ENCODE peak calls at places on chromosomes 2 and 18, in five cellular contexts. One of them, this sample, is unnamed.
A peak's percentile ranks its signal among the peaks of the same experiment; 100 is the strongest.

GRCh38 chr18:28175047-28175929 is 1.6 kb downstream of the CDH2 start:
- DNase-seq in CD8-positive, alpha-beta T cell: no peak
- DNase-seq in right atrium auricular region: no peak
- DNase-seq in hepatocyte: peak; percentile 82
- DNase-seq in Peyer's patch: no peak
- DNase-seq in this sample: peak; percentile 57

GRCh38 chr2:27842894-27843293 is 47.3 kb downstream of the RBKS start:
- DNase-seq in CD8-positive, alpha-beta T cell: no peak
- DNase-seq in right atrium auricular region: no peak
- DNase-seq in hepatocyte: no peak
- DNase-seq in Peyer's patch: no peak
- DNase-seq in this sample: no peak

GRCh38 chr18:45169610-45170009 is 445.7 kb upstream of the SLC14A2 start:
- DNase-seq in CD8-positive, alpha-beta T cell: no peak
- DNase-seq in right atrium auricular region: peak; percentile 76
- DNase-seq in hepatocyte: peak; percentile 28
- DNase-seq in Peyer's patch: no peak
- DNase-seq in this sample: peak; percentile 92

GRCh38 chr2:72893594-72894319 is 6.5 kb downstream of the SPR start:
- DNase-seq in CD8-positive, alpha-beta T cell: peak; percentile 33
- DNase-seq in right atrium auricular region: no peak
- DNase-seq in hepatocyte: peak; percentile 79
- DNase-seq in Peyer's patch: peak; percentile 62
- DNase-seq in this sample: peak; percentile 60

GRCh38 chr18:14104906-14105748 is 27.1 kb downstream of the ZNF519 start:
- DNase-seq in CD8-positive, alpha-beta T cell: no peak
- DNase-seq in right atrium auricular region: no peak
- DNase-seq in hepatocyte: no peak
- DNase-seq in Peyer's patch: no peak
- DNase-seq in this sample: no peak

GRCh38 chr2:121377676-121378075 is 92.7 kb upstream of the TFCP2L1 start:
- DNase-seq in CD8-positive, alpha-beta T cell: no peak
- DNase-seq in right atrium auricular region: no peak
- DNase-seq in hepatocyte: no peak
- DNase-seq in Peyer's patch: no peak
- DNase-seq in this sample: peak; percentile 43

GRCh38 chr2:37417321-37417720 is 72.9 kb downstream of the QPCT start:
- DNase-seq in CD8-positive, alpha-beta T cell: no peak
- DNase-seq in right atrium auricular region: no peak
- DNase-seq in hepatocyte: peak; percentile 22
- DNase-seq in Peyer's patch: no peak
- DNase-seq in this sample: peak; percentile 71

GRCh38 chr2:60485055-60485454 is 68.4 kb downstream of the BCL11A start:
- DNase-seq in CD8-positive, alpha-beta T cell: no peak
- DNase-seq in right atrium auricular region: no peak
- DNase-seq in hepatocyte: no peak
- DNase-seq in Peyer's patch: no peak
- DNase-seq in this sample: no peak

GRCh38 chr18:51195602-51196115 is 1.8 kb downstream of the MEX3C start:
- DNase-seq in CD8-positive, alpha-beta T cell: peak; percentile 35
- DNase-seq in right atrium auricular region: no peak
- DNase-seq in hepatocyte: peak; percentile 74
- DNase-seq in Peyer's patch: peak; percentile 72
- DNase-seq in this sample: peak; percentile 28

GRCh38 chr2:12168354-12169059 is 422.1 kb downstream of the LPIN1 start:
- DNase-seq in CD8-positive, alpha-beta T cell: no peak
- DNase-seq in right atrium auricular region: no peak
- DNase-seq in hepatocyte: no peak
- DNase-seq in Peyer's patch: no peak
- DNase-seq in this sample: no peak

GRCh38 chr2:230870544-230871360 is 6.0 kb downstream of the ITM2C start:
- DNase-seq in CD8-positive, alpha-beta T cell: no peak
- DNase-seq in right atrium auricular region: no peak
- DNase-seq in hepatocyte: peak; percentile 75
- DNase-seq in Peyer's patch: peak; percentile 56
- DNase-seq in this sample: peak; percentile 37

GRCh38 chr18:8912348-8913057 is 190.0 kb upstream of the NDUFV2 start:
- DNase-seq in CD8-positive, alpha-beta T cell: no peak
- DNase-seq in right atrium auricular region: no peak
- DNase-seq in hepatocyte: peak; percentile 38
- DNase-seq in Peyer's patch: peak; percentile 68
- DNase-seq in this sample: no peak

GRCh38 chr2:144780983-144781382 is 261.1 kb upstream of the ZEB2 start:
- DNase-seq in CD8-positive, alpha-beta T cell: no peak
- DNase-seq in right atrium auricular region: no peak
- DNase-seq in hepatocyte: no peak
- DNase-seq in Peyer's patch: no peak
- DNase-seq in this sample: no peak
- TF ChIP-seq CTCF in CD8-positive, alpha-beta T cell: no peak
- TF ChIP-seq CTCF in right atrium auricular region: no peak
- TF ChIP-seq CTCF in hepatocyte: no peak
- TF ChIP-seq CTCF in Peyer's patch: no peak
- TF ChIP-seq CTCF in this sample: no peak

GRCh38 chr2:237874585-237875161 is 15.2 kb downstream of the RAMP1 start:
- DNase-seq in CD8-positive, alpha-beta T cell: no peak
- DNase-seq in right atrium auricular region: no peak
- DNase-seq in hepatocyte: peak; percentile 6
- DNase-seq in Peyer's patch: peak; percentile 35
- DNase-seq in this sample: peak; percentile 70

GRCh38 chr2:237876056-237876439 is 16.6 kb downstream of the RAMP1 start:
- DNase-seq in CD8-positive, alpha-beta T cell: no peak
- DNase-seq in right atrium auricular region: no peak
- DNase-seq in hepatocyte: peak; percentile 3
- DNase-seq in Peyer's patch: peak; percentile 41
- DNase-seq in this sample: no peak

GRCh38 chr2:237873961-237874551 is 14.6 kb downstream of the RAMP1 start:
- DNase-seq in CD8-positive, alpha-beta T cell: no peak
- DNase-seq in right atrium auricular region: no peak
- DNase-seq in hepatocyte: peak; percentile 3
- DNase-seq in Peyer's patch: peak; percentile 34
- DNase-seq in this sample: no peak

GRCh38 chr2:237876518-237876917 is 17.1 kb downstream of the RAMP1 start:
- DNase-seq in CD8-positive, alpha-beta T cell: no peak
- DNase-seq in right atrium auricular region: no peak
- DNase-seq in hepatocyte: no peak
- DNase-seq in Peyer's patch: peak; percentile 14
- DNase-seq in this sample: no peak

GRCh38 chr2:237875234-237876055 is 16.0 kb downstream of the RAMP1 start:
- DNase-seq in CD8-positive, alpha-beta T cell: no peak
- DNase-seq in right atrium auricular region: no peak
- DNase-seq in hepatocyte: peak; percentile 3
- DNase-seq in Peyer's patch: peak; percentile 38
- DNase-seq in this sample: no peak
- H3K4me3 ChIP-seq in CD8-positive, alpha-beta T cell: no peak overlapping the region
- H3K4me3 ChIP-seq in right atrium auricular region: no peak overlapping the region
- H3K4me3 ChIP-seq in hepatocyte: no peak overlapping the region
- H3K4me3 ChIP-seq in Peyer's patch: no peak overlapping the region
- H3K4me3 ChIP-seq in this sample: no peak overlapping the region

DNA sequence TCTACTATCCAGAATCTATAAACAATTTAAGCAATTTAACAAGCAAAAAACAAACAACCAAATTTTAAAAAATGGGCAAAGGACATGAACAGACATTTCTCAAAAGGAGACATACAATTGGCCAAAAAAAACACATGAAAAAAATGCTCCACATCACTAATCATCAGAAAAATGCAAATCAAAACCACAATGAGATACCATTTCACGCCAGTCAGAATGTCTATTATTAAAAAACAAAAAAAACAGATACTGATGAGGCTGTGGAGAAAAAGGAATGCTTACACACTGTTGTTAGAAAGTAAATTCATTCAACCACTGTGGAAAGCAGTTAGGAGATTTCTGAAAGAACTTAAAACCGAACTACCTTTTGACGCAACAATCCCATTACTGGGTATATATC is 66.4 kb upstream of the SESTD1 start:
- DNase-seq in CD8-positive, alpha-beta T cell: no peak
- DNase-seq in right atrium auricular region: no peak
- DNase-seq in hepatocyte: no peak
- DNase-seq in Peyer's patch: no peak
- DNase-seq in this sample: no peak
- TF ChIP-seq CTCF in CD8-positive, alpha-beta T cell: no peak
- TF ChIP-seq CTCF in right atrium auricular region: no peak
- TF ChIP-seq CTCF in hepatocyte: no peak
- TF ChIP-seq CTCF in Peyer's patch: no peak
- TF ChIP-seq CTCF in this sample: no peak

DNA sequence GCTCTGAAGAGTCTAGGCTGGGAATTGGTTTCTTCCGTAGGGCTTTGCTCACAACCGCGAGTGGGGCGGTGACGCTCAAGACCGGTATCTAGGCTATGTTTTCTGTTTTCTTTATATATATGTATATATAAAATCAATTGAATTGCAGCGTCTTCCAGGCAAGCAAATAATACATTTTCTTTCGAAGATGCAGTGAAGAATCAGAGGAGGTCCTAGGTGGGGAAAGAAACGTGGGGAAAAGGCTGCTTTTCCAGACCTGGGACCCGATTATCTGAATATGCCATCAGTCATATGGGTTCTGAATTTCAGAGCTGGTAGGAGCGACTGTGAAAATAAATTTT is 714 bp upstream of the SCN9A start:
- DNase-seq in CD8-positive, alpha-beta T cell: no peak
- DNase-seq in right atrium auricular region: no peak
- DNase-seq in hepatocyte: no peak
- DNase-seq in Peyer's patch: no peak
- DNase-seq in this sample: no peak
- H3K4me3 ChIP-seq in CD8-positive, alpha-beta T cell: no peak overlapping the region
- H3K4me3 ChIP-seq in right atrium auricular region: peak overlapping the region; percentile 50
- H3K4me3 ChIP-seq in hepatocyte: peak overlapping the region; percentile 36
- H3K4me3 ChIP-seq in Peyer's patch: peak overlapping the region; percentile 61
- H3K4me3 ChIP-seq in this sample: peak overlapping the region; percentile 63

GRCh38 chr2:6441800-6442199 is 423.9 kb downstream of the CMPK2 start:
- DNase-seq in CD8-positive, alpha-beta T cell: no peak
- DNase-seq in right atrium auricular region: no peak
- DNase-seq in hepatocyte: no peak
- DNase-seq in Peyer's patch: no peak
- DNase-seq in this sample: peak; percentile 18
- TF ChIP-seq CTCF in CD8-positive, alpha-beta T cell: no peak
- TF ChIP-seq CTCF in right atrium auricular region: no peak
- TF ChIP-seq CTCF in hepatocyte: no peak
- TF ChIP-seq CTCF in Peyer's patch: no peak
- TF ChIP-seq CTCF in this sample: no peak

DNA sequence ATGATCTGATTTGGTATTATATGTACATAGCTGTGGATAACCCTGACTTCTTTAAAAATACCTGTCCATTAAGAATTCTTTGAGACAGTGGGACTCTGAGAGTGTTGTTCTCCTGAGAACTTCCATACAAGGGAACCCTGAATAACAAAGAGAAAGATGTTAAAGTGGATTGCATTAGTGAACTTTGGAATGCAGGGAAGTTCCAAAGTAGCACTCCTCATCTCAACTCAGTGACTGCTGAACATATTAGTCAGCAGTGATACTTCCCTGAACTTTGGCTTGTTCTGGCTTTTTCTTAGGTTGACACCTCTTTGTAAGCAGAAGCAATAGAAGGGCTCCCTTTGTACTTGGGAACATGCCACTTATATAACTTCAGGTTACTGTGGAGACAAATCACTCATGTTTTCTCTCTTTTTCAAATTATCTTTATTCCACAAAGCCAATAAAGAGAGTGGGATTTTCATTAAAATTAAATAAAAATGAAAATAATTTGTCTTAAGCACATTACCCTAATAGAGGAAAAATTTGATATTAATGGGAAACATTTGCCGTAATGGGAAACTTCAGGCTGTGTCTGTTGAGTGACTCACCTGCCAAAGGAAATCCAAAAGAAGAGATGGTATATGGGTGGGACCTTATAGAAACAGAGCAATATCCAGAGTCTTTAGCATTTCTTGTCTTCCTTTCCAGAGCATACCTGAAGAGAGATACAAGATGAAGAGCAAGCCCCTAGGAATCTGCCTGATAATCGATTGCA is 33.3 kb downstream of the CFLAR start:
- DNase-seq in CD8-positive, alpha-beta T cell: no peak
- DNase-seq in right atrium auricular region: no peak
- DNase-seq in hepatocyte: peak; percentile 72
- DNase-seq in Peyer's patch: no peak
- DNase-seq in this sample: peak; percentile 83
- H3K4me3 ChIP-seq in CD8-positive, alpha-beta T cell: no peak overlapping the region
- H3K4me3 ChIP-seq in right atrium auricular region: no peak overlapping the region
- H3K4me3 ChIP-seq in hepatocyte: no peak overlapping the region
- H3K4me3 ChIP-seq in Peyer's patch: no peak overlapping the region
- H3K4me3 ChIP-seq in this sample: no peak overlapping the region

DNA sequence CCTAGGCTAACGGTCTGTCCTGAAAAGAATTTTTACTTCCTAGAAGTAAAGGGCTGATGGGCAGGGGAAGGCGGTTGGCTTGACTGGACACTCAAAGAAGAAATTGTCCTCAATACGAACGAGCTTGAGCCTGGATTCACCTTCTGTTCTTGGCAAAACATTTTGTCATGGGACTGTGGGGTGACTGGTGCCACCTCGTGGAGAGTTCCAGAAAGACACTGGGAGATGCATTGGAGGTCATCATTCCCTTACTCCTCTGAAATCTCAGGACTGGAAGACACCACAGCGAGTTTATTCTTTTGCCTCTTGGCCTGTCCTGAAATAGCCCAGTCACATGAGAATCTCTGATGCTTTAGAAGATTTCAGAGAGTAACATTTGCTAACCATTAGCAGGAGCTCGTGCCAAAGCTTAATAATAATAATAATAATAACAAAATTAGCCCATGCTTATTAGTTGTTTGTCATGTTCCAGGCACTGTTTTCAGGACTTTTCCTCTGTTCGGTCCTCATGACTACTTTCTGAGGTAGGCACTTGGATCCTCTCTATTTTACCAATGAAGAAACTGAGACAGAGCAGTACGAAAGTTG is 44.5 kb downstream of the TMEM182 start:
- DNase-seq in CD8-positive, alpha-beta T cell: peak; percentile 31
- DNase-seq in right atrium auricular region: peak; percentile 64
- DNase-seq in hepatocyte: peak; percentile 80
- DNase-seq in Peyer's patch: peak; percentile 78
- DNase-seq in this sample: peak; percentile 59
- TF ChIP-seq CTCF in CD8-positive, alpha-beta T cell: peak; percentile 48
- TF ChIP-seq CTCF in right atrium auricular region: peak; percentile 81
- TF ChIP-seq CTCF in hepatocyte: peak; percentile 85
- TF ChIP-seq CTCF in Peyer's patch: peak; percentile 63
- TF ChIP-seq CTCF in this sample: peak; percentile 90